ENCODE peak calls at places on chromosomes 4 and X, in seven cellular contexts. W is amniotic stem cell; V is stimulated activated CD4-positive, alpha-beta T cell treated with anti-CD3 and anti-CD28 coated beads, Interleukin-1b, Interleukin-23, amount 100 ng/mL, for 48 hours; Y is AG09319; D is H9; E is ELF-1; O is iris pigment epithelial cell. Z is an unnamed sample.

GRCh38 chr4:101019941-101020401 is 327.4 kb downstream of the PPP3CA start:
- DNase-seq in W (no peak), V (no peak), Y (no peak), D (no peak), E (no peak), O (peak), Z (no peak)

GRCh38 chr4:23887989-23888388 is 1.9 kb downstream of the PPARGC1A start:
- DNase-seq in W (no peak), V (no peak), Y (no peak), D (no peak), E (no peak), O (no peak), Z (no peak)

GRCh38 chr4:183436417-183436816 is 8.0 kb upstream of the CDKN2AIP start:
- DNase-seq in W (no peak), V (no peak), Y (no peak), D (peak), E (no peak), O (no peak), Z (no peak)

GRCh38 chr4:161454860-161455259 is 708.9 kb downstream of the FSTL5 start:
- DNase-seq in W (no peak), V (no peak), Y (no peak), D (no peak), E (no peak), O (no peak), Z (no peak)

GRCh38 chr4:69910016-69910782 is 20.7 kb upstream of the CSN1S1 start:
- DNase-seq in W (peak), V (no peak), Y (peak), D (no peak), E (no peak), O (peak), Z (no peak)

GRCh38 chrX:585115-585808 is 45.3 kb upstream of the SHOX start:
- DNase-seq in W (no peak), V (no peak), Y (no peak), D (no peak), E (no peak), O (no peak), Z (no peak)

GRCh38 chr4:113645771-113646455 is 115.6 kb downstream of the CAMK2D start:
- DNase-seq in W (no peak), V (no peak), Y (no peak), D (peak), E (peak), O (peak), Z (peak)

GRCh38 chrX:130082244-130083106 is 27.8 kb downstream of the ELF4 start:
- DNase-seq in W (no peak), V (peak), Y (no peak), D (no peak), E (no peak), O (no peak), Z (no peak)

GRCh38 chr4:95428216-95429085 is 120.3 kb downstream of the UNC5C start:
- DNase-seq in W (no peak), V (no peak), Y (no peak), D (no peak), E (peak), O (peak), Z (no peak)

GRCh38 chrX:65745427-65745826 is 78.0 kb downstream of the MSN start:
- DNase-seq in W (no peak), V (no peak), Y (no peak), D (no peak), E (no peak), O (no peak), Z (no peak)

GRCh38 chrX:150736478-150736877 is 43.3 kb downstream of the MTMR1 start:
- DNase-seq in W (no peak), V (no peak), Y (no peak), D (no peak), E (no peak), O (no peak), Z (no peak)

GRCh38 chr4:73411731-73412414 is 7.8 kb downstream of the ALB start:
- DNase-seq in W (no peak), V (no peak), Y (no peak), D (no peak), E (no peak), O (no peak), Z (no peak)

GRCh38 chr4:7719354-7720174 is 220.1 kb downstream of the AFAP1 start:
- DNase-seq in W (no peak), V (peak), Y (no peak), D (peak), E (peak), O (peak), Z (peak)

GRCh38 chr4:83320548-83320947 is 14.1 kb downstream of the HPSE start:
- DNase-seq in W (no peak), V (peak), Y (no peak), D (no peak), E (peak), O (peak), Z (peak)

GRCh38 chr4:112823141-112823540 is 186.2 kb downstream of the LARP7 start:
- DNase-seq in W (no peak), V (no peak), Y (no peak), D (no peak), E (no peak), O (no peak), Z (no peak)

GRCh38 chr4:189202869-189203271 is 737.8 kb upstream of the FRG1 start:
- DNase-seq in W (peak), V (no peak), Y (no peak), D (no peak), E (peak), O (peak), Z (peak)

GRCh38 chr4:117893207-117893606 is 141.1 kb upstream of the NDST3 start:
- DNase-seq in W (no peak), V (no peak), Y (no peak), D (no peak), E (no peak), O (no peak), Z (no peak)

GRCh38 chr4:127145001-127145400 is 487.8 kb upstream of the INTU start:
- DNase-seq in W (no peak), V (no peak), Y (no peak), D (no peak), E (no peak), O (no peak), Z (no peak)

GRCh38 chr4:7348946-7349900 is 85.5 kb downstream of the PSAPL1 start:
- DNase-seq in W (no peak), V (no peak), Y (no peak), D (no peak), E (no peak), O (no peak), Z (no peak)

GRCh38 chr4:123304151-123305021 is 92.2 kb upstream of the SPRY1 start:
- DNase-seq in W (no peak), V (no peak), Y (no peak), D (peak), E (peak), O (no peak), Z (no peak)

GRCh38 chrX:109793191-109793590 is 60.1 kb upstream of the ACSL4 start:
- DNase-seq in W (no peak), V (no peak), Y (no peak), D (no peak), E (no peak), O (no peak), Z (no peak)

GRCh38 chr4:8594097-8595038 is 1.8 kb downstream of the CPZ start:
- DNase-seq in W (peak), V (no peak), Y (peak), D (peak), E (peak), O (peak), Z (peak)

GRCh38 chrX:40086569-40087335 is 11.0 kb downstream of the BCOR start:
- DNase-seq in W (no peak), V (no peak), Y (peak), D (peak), E (peak), O (no peak), Z (no peak)

GRCh38 chr4:6032249-6033244 is 14.3 kb upstream of the C4orf50 start:
- DNase-seq in W (no peak), V (no peak), Y (no peak), D (no peak), E (no peak), O (no peak), Z (no peak)

GRCh38 chr4:153112071-153112460 is 92.2 kb upstream of the TRIM2 start:
- DNase-seq in W (no peak), V (peak), Y (no peak), D (no peak), E (no peak), O (no peak), Z (no peak)